ENCODE peak calls at places on chromosomes 6 and 20, in eight cellular contexts. V is left ventricle myocardium inferior, W is heart right ventricle, R is psoas muscle, U is left lung, F is HL-60, I is SK-N-SH, J is fibroblast of lung. D is an unnamed sample. For H3K27me3, the result is how much of the 10 kb centered on the place peaks cover.

GRCh38 chr6:20117474-20117873 is 94.8 kb downstream of the MBOAT1 start:
- DNase-seq in V (no peak), W (no peak), R (no peak), U (no peak), F (no peak), I (no peak), J (no peak), D (no peak)

GRCh38 chr6:4164456-4164855 is 29.1 kb upstream of the ECI2 start:
- DNase-seq in V (no peak), W (no peak), R (no peak), U (no peak), F (no peak), I (no peak), J (no peak), D (no peak)

GRCh38 chr20:48194026-48194425 is 408.7 kb upstream of the SULF2 start:
- DNase-seq in V (no peak), W (no peak), R (no peak), U (no peak), F (no peak), I (no peak), J (no peak), D (no peak)

GRCh38 chr6:37388578-37388977 is 34.8 kb downstream of the RNF8 start:
- DNase-seq in V (no peak), W (no peak), R (no peak), U (no peak), F (no peak), I (no peak), J (no peak), D (no peak)

GRCh38 chr6:161394437-161394836 is 120.6 kb upstream of the AGPAT4 start:
- DNase-seq in V (no peak), W (no peak), R (no peak), U (no peak), F (no peak), I (no peak), J (no peak), D (no peak)

GRCh38 chr6:105692630-105693212 is 289.8 kb upstream of the PREP start:
- DNase-seq in V (no peak), W (no peak), R (no peak), U (no peak), F (peak), I (no peak), J (no peak), D (no peak)

GRCh38 chr20:34987288-34988175 is 31.9 kb downstream of the MYH7B start:
- DNase-seq in V (no peak), W (no peak), R (peak), U (peak), F (no peak), I (no peak), J (peak), D (peak)

GRCh38 chr6:40336296-40336695 is 250.9 kb downstream of the LRFN2 start:
- DNase-seq in V (no peak), W (no peak), R (no peak), U (no peak), F (no peak), I (no peak), J (no peak), D (no peak)

GRCh38 chr6:156816505-156816904 is 39.3 kb downstream of the ARID1B start:
- DNase-seq in V (no peak), W (no peak), R (peak), U (no peak), F (peak), I (no peak), J (peak), D (peak)

GRCh38 chr20:38545771-38546170 is 35.2 kb upstream of the ADIG start:
- DNase-seq in V (no peak), W (no peak), R (no peak), U (no peak), F (no peak), I (no peak), J (no peak), D (no peak)

GRCh38 chr6:14910692-14911547 is 334.9 kb upstream of the JARID2 start:
- DNase-seq in V (peak), W (peak), R (peak), U (peak), F (peak), I (no peak), J (peak), D (no peak)

GRCh38 chr6:107728564-107728897 is 95.6 kb downstream of the SCML4 start:
- DNase-seq in V (no peak), W (no peak), R (no peak), U (no peak), F (no peak), I (no peak), J (no peak), D (no peak)

GRCh38 chr20:47318027-47318595 is 38.4 kb downstream of the ZMYND8 start:
- DNase-seq in V (no peak), W (peak), R (no peak), U (no peak), F (peak), I (no peak), J (peak), D (peak)

GRCh38 chr6:145169726-145170125 is 565.6 kb downstream of the EPM2A start:
- DNase-seq in V (no peak), W (no peak), R (no peak), U (no peak), F (no peak), I (no peak), J (no peak), D (no peak)

GRCh38 chr6:98014791-98015201 is 731.8 kb upstream of the MMS22L start:
- DNase-seq in V (no peak), W (no peak), R (no peak), U (no peak), F (no peak), I (peak), J (no peak), D (no peak)

GRCh38 chr20:33840759-33841438 is 29.8 kb downstream of the CHMP4B start:
- DNase-seq in V (no peak), W (no peak), R (no peak), U (no peak), F (no peak), I (peak), J (no peak), D (no peak)

GRCh38 chr6:52573295-52573694 is 3.6 kb downstream of the TRAM2 start:
- DNase-seq in V (no peak), W (no peak), R (no peak), U (no peak), F (no peak), I (no peak), J (no peak), D (no peak)

GRCh38 chr6:102402635-102403329 is 1009.3 kb downstream of the GRIK2 start:
- DNase-seq in V (no peak), W (no peak), R (no peak), U (no peak), F (no peak), I (no peak), J (no peak), D (no peak)

GRCh38 chr6:7770111-7770510 is 44.2 kb downstream of the BMP6 start:
- DNase-seq in V (no peak), W (no peak), R (no peak), U (no peak), F (no peak), I (no peak), J (no peak), D (no peak)

GRCh38 chr6:53854843-53855567 is 60.2 kb downstream of the LRRC1 start:
- DNase-seq in V (no peak), W (no peak), R (no peak), U (no peak), F (no peak), I (no peak), J (no peak), D (no peak)

GRCh38 chr20:34012735-34013134 is 19.0 kb downstream of the RALY start:
- DNase-seq in V (no peak), W (no peak), R (no peak), U (no peak), F (no peak), I (no peak), J (no peak), D (no peak)

GRCh38 chr20:34871320-34871926 is 1.2 kb downstream of the GGT7 start:
- DNase-seq in V (no peak), W (no peak), R (no peak), U (no peak), F (no peak), I (no peak), J (no peak), D (no peak)

GRCh38 chr20:39059036-39059435 is 96.9 kb downstream of the DHX35 start:
- DNase-seq in V (no peak), W (no peak), R (no peak), U (no peak), F (no peak), I (no peak), J (no peak), D (no peak)

GRCh38 chr20:48711696-48712464 is 115.9 kb downstream of the PREX1 start:
- DNase-seq in V (no peak), W (no peak), R (no peak), U (no peak), F (no peak), I (no peak), J (no peak), D (no peak)

GRCh38 chr20:59802471-59803221 is 130.8 kb downstream of the SYCP2 start:
- DNase-seq in V (no peak), W (no peak), R (no peak), U (no peak), F (no peak), I (peak), J (no peak), D (no peak)

DNA sequence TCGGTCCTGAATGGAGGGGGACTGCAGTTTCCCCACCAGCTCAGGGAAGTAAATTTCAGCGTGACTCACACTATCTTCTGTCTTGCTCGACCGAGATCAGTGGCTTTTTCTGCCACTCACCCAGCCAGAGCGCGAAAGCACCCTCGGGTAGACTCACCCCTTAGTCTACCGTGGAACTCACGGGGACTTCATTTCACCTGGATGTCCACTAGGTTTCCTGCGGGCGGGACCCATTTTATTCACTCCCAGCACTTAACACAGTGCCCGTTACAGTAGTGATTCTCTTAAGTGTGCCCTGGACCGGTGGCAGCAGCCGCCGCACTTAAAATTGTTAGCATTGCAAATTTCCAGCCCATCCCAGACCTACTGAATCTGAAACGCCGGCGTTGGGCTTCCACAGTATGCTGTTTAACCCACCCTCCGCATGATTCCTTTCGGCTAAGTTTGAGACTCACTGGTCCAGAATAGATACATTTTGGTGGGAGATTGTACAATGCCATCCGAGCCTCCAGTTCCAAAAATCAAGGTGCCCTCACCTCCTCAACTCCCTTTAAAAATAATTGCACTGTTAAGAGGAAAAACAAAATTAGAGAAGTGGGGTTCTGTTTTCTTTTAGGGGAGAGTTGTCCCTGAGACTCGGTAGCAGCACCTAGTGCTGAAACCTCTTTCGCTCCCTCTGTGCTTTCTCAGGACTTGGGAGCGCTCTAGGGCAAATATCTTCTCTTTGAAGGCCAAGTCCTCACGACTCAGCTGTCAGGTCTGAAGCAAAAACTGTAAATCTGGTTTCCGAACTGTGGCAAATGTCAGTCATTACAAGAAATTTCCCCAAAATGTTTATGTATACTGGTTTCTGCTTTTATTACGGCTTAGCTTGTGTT is 1.0 kb downstream of the SMPDL3A start:
- DNase-seq in V (peak), W (no peak), R (peak), U (no peak), F (peak), I (peak), J (peak), D (no peak)
- H3K27me3 ChIP-seq in V (under half), W (under half), R (under half), U (under half), F (under half), I (under half), J (under half), D (under half)

GRCh38 chr20:57682184-57683038 is 27.4 kb downstream of the PMEPA1 start:
- DNase-seq in V (no peak), W (peak), R (no peak), U (no peak), F (no peak), I (peak), J (no peak), D (no peak)
- H3K27ac ChIP-seq in V (peak), W (no peak), R (no peak), U (no peak), F (no peak), I (peak), J (no peak), D (no peak)

GRCh38 chr20:20755227-20755626 is 42.8 kb upstream of the RALGAPA2 start:
- DNase-seq in V (no peak), W (no peak), R (no peak), U (no peak), F (no peak), I (no peak), J (no peak), D (no peak)

GRCh38 chr20:20759132-20759531 is 46.7 kb upstream of the RALGAPA2 start:
- DNase-seq in V (no peak), W (no peak), R (no peak), U (no peak), F (no peak), I (no peak), J (no peak), D (no peak)

GRCh38 chr20:20755674-20756319 is 43.4 kb upstream of the RALGAPA2 start:
- DNase-seq in V (no peak), W (no peak), R (no peak), U (no peak), F (no peak), I (no peak), J (no peak), D (no peak)

GRCh38 chr20:20752712-20753111 is 40.3 kb upstream of the RALGAPA2 start:
- DNase-seq in V (no peak), W (no peak), R (no peak), U (no peak), F (peak), I (no peak), J (no peak), D (no peak)

GRCh38 chr20:20754758-20755157 is 42.3 kb upstream of the RALGAPA2 start:
- DNase-seq in V (no peak), W (no peak), R (no peak), U (no peak), F (no peak), I (no peak), J (no peak), D (no peak)
- H3K27me3 ChIP-seq in V (under half), W (under half), R (under half), U (under half), F (under half), I (under half), J (under half), D (under half)

DNA sequence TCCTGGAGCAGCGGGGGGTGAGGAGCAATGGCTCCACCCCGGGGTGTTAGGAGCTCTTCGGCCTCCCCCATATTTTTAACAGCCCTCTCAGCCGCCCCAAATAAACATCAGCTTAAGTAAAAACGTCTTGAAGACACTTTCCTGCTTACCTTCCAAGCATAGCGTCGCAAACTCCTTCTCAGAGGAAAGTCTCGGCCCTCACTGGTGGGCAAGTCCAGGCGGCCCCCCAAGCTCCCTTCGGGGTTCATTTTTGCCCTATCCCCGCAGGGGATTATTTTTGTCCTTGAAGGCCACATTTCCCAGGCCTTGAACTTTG is 892 bp downstream of the RBM38 start:
- DNase-seq in V (no peak), W (no peak), R (no peak), U (no peak), F (no peak), I (no peak), J (no peak), D (no peak)
- H3K27ac ChIP-seq in V (peak), W (peak), R (peak), U (peak), F (peak), I (no peak), J (no peak), D (no peak)

GRCh38 chr20:21527908-21528307 is 14.0 kb upstream of the NKX2-2 start:
- DNase-seq in V (no peak), W (no peak), R (no peak), U (no peak), F (no peak), I (no peak), J (no peak), D (no peak)
- H3K27me3 ChIP-seq in V (half or more), W (under half), R (under half), U (under half), F (under half), I (under half), J (under half), D (under half)

DNA sequence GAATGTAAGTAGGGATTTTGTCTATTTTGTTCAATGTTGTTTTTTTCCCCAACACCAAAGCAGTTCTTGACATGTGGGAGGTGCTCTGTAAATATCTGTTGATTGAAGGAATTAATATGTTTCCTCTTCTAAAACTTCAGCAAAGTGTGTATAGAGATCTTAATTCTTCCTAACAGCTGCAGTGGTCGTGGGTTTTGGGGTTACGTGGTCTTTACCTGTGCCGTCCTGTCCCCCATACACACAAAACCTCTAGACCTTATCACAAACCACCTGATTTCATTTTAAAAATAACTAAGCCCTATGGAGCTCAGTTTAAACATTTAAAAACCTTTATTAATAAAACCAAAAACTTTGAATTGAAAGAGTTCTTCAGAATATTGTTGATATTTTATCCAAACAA is 471.8 kb upstream of the SOX4 start:
- DNase-seq in V (no peak), W (no peak), R (no peak), U (no peak), F (no peak), I (no peak), J (no peak), D (no peak)
- H3K27ac ChIP-seq in V (no peak), W (no peak), R (no peak), U (no peak), F (no peak), I (no peak), J (no peak), D (no peak)

DNA sequence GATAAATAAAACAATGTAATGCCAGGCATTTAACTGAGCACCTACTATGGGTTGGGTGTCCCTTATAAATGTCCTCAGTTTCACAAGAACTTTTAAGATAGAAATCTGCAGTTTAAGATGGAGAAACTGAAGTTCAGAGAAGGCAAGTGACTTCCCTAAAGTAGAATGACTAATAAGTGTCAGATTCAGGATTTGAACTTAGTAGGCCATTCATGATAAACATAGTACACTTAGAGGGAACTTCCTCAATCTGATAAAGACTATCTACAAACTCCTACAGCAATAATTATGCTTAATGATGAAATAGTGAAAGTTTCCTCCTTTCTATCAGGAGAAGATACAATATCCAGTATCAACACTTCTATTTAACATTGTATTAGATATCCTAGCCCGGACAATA is 43.9 kb downstream of the NCR2 start:
- DNase-seq in V (no peak), W (no peak), R (no peak), U (no peak), F (no peak), I (no peak), J (no peak), D (no peak)
- H3K27me3 ChIP-seq in V (half or more), W (under half), R (under half), U (under half), F (under half), I (half or more), J (under half), D (under half)

GRCh38 chr20:31835977-31836852 is 9.2 kb downstream of the FOXS1 start:
- DNase-seq in V (peak), W (peak), R (peak), U (peak), F (peak), I (peak), J (peak), D (no peak)

GRCh38 chr20:31836853-31837608 is 8.4 kb downstream of the FOXS1 start:
- DNase-seq in V (no peak), W (no peak), R (no peak), U (no peak), F (no peak), I (peak), J (no peak), D (no peak)

GRCh38 chr20:31833931-31834521 is 11.4 kb downstream of the FOXS1 start:
- DNase-seq in V (no peak), W (no peak), R (no peak), U (no peak), F (no peak), I (no peak), J (no peak), D (no peak)

GRCh38 chr20:31833130-31833930 is 12.1 kb downstream of the FOXS1 start:
- DNase-seq in V (peak), W (peak), R (peak), U (peak), F (peak), I (peak), J (peak), D (peak)

GRCh38 chr20:31835554-31835953 is 9.8 kb downstream of the FOXS1 start:
- DNase-seq in V (no peak), W (no peak), R (no peak), U (no peak), F (no peak), I (no peak), J (no peak), D (no peak)
- H3K27ac ChIP-seq in V (peak), W (no peak), R (peak), U (no peak), F (no peak), I (peak), J (no peak), D (no peak)

DNA sequence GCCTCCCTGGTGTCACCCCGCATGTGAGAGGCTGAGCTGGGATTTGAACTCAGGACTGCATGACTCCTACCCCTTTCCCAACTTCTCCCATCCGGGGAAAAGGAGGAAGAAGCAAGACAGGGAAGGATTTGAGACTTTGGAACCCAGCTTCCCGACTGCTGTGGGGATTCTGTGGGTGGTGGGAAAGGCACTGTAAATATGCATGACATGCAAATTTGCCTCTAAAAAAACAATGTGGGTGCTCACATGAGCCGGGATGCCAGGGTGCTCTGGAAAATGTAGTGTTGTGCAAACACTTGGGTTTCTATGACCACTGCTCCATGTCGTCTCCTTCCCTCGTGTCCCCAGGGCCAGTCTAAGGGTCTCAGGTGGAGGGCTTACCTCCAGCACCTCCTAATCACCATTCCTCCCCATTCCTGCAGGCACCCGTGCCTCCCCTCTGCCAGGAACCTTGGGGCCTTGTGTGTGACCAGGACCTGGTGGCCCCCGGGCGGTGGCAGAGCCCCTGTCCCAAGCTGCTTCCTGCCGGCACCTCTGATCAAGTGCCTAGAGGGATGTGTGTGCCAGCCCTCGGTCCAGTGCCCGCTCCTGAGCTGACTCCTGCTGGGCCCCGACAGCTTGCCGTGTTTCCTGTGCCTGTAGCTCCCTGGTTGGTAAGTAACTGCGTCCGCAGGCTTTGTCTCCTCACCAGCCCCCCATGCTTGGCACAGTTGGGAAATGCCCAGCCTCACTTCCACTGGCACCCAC is 60.7 kb downstream of the DLGAP4 start:
- DNase-seq in V (no peak), W (no peak), R (no peak), U (no peak), F (no peak), I (no peak), J (no peak), D (no peak)
- H3K27me3 ChIP-seq in V (half or more), W (under half), R (under half), U (under half), F (under half), I (under half), J (under half), D (under half)